ENCODE peak calls at places on chromosome 10, in eight cellular contexts. B, X, J, S, P, V, I and Y are unnamed samples.

GRCh38 chr10:60542691-60543090 is 153.0 kb upstream of the ANK3 start:
- DNase-seq in B (no peak), X (no peak), J (no peak), S (no peak), P (no peak), V (no peak), I (no peak), Y (no peak)

GRCh38 chr10:15695852-15696251 is 23.9 kb downstream of the ITGA8 start:
- DNase-seq in B (no peak), X (no peak), J (no peak), S (no peak), P (no peak), V (no peak), I (no peak), Y (no peak)

GRCh38 chr10:126080879-126081331 is 184.5 kb downstream of the FANK1 start:
- DNase-seq in B (no peak), X (no peak), J (no peak), S (no peak), P (no peak), V (no peak), I (no peak), Y (no peak)

GRCh38 chr10:60828489-60828852 is 50.2 kb downstream of the CDK1 start:
- DNase-seq in B (no peak), X (no peak), J (peak), S (no peak), P (no peak), V (no peak), I (no peak), Y (no peak)

GRCh38 chr10:80199828-80200227 is 5.5 kb downstream of the ANXA11 start:
- DNase-seq in B (no peak), X (no peak), J (no peak), S (no peak), P (peak), V (no peak), I (no peak), Y (no peak)

GRCh38 chr10:97915761-97916160 is 66.1 kb downstream of the GOLGA7B start:
- DNase-seq in B (no peak), X (no peak), J (no peak), S (no peak), P (no peak), V (no peak), I (peak), Y (no peak)

GRCh38 chr10:79404231-79404609 is 41.2 kb downstream of the ZCCHC24 start:
- DNase-seq in B (no peak), X (peak), J (no peak), S (no peak), P (peak), V (no peak), I (peak), Y (no peak)

GRCh38 chr10:71302874-71303568 is 16.0 kb upstream of the SLC29A3 start:
- DNase-seq in B (peak), X (no peak), J (peak), S (peak), P (no peak), V (no peak), I (peak), Y (no peak)

GRCh38 chr10:10551595-10551994 is 466.1 kb upstream of the CELF2 start:
- DNase-seq in B (no peak), X (no peak), J (no peak), S (no peak), P (no peak), V (no peak), I (no peak), Y (no peak)

GRCh38 chr10:16828731-16829175 is 11.5 kb upstream of the RSU1 start:
- DNase-seq in B (no peak), X (no peak), J (peak), S (no peak), P (no peak), V (no peak), I (no peak), Y (no peak)

GRCh38 chr10:543131-543530 is 146.3 kb downstream of the DIP2C start:
- DNase-seq in B (no peak), X (no peak), J (no peak), S (no peak), P (no peak), V (no peak), I (no peak), Y (no peak)

DNA sequence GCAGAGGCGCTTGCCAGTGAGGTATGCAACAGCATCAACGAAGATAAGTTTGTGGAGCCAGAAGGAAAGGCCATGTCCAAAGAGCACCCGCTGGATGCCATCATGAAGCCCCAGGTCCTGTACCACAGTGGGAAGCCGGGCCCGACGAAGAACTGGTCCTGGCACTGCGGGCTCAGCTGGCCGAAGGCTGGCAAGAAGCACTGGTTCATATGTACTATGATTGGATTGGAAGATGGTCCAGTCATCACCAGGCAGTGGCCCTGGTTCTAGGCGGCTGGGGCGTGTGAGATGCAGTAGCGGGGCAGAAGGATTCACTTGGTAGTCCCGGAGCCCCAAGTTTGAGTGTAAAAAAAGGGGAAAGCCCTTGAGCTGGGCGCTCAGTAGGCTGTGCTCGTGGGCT is 3.9 kb downstream of the NDST2 start:
- DNase-seq in B (no peak), X (no peak), J (no peak), S (no peak), P (no peak), V (no peak), I (peak), Y (no peak)
- TF ChIP-seq CTCF in B (no peak), X (no peak), J (no peak), S (no peak), P (no peak), V (no peak), I (no peak), Y (no peak)

GRCh38 chr10:102628451-102628911 is 15.8 kb upstream of the TRIM8 start:
- DNase-seq in B (no peak), X (no peak), J (peak), S (no peak), P (no peak), V (no peak), I (peak), Y (no peak)
- TF ChIP-seq CTCF in B (no peak), X (no peak), J (no peak), S (no peak), P (peak), V (no peak), I (no peak), Y (no peak)

GRCh38 chr10:23538968-23539367 is 100.1 kb downstream of the OTUD1 start:
- DNase-seq in B (no peak), X (no peak), J (no peak), S (no peak), P (no peak), V (no peak), I (no peak), Y (no peak)

GRCh38 chr10:23533212-23533611 is 94.3 kb downstream of the OTUD1 start:
- DNase-seq in B (no peak), X (no peak), J (no peak), S (no peak), P (no peak), V (no peak), I (no peak), Y (no peak)

GRCh38 chr10:23534328-23534727 is 95.5 kb downstream of the OTUD1 start:
- DNase-seq in B (peak), X (no peak), J (no peak), S (no peak), P (no peak), V (no peak), I (no peak), Y (no peak)

GRCh38 chr10:23534761-23535160 is 95.9 kb downstream of the OTUD1 start:
- DNase-seq in B (no peak), X (no peak), J (no peak), S (no peak), P (no peak), V (no peak), I (no peak), Y (no peak)

DNA sequence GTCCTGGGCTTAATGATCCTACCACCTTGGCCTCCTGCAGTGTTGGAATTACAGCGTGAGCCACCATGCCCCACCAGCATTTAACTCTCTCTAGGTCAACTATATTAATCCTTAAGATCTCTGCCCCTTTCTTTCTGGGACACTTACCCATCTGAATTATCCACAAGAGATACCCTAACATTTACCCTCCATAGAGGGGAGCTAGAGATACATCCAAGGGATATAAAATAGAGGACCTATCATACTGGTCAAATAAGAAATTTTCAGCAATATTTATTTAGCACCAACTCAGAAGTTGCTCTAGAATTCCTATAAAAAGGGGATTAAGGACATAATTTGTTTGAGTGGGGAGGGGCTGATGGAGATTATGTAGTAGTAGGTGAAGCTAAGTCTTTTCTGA is 96.5 kb downstream of the OTUD1 start:
- DNase-seq in B (no peak), X (no peak), J (no peak), S (no peak), P (no peak), V (no peak), I (no peak), Y (no peak)
- TF ChIP-seq CTCF in B (peak), X (no peak), J (peak), S (no peak), P (no peak), V (no peak), I (peak), Y (no peak)

DNA sequence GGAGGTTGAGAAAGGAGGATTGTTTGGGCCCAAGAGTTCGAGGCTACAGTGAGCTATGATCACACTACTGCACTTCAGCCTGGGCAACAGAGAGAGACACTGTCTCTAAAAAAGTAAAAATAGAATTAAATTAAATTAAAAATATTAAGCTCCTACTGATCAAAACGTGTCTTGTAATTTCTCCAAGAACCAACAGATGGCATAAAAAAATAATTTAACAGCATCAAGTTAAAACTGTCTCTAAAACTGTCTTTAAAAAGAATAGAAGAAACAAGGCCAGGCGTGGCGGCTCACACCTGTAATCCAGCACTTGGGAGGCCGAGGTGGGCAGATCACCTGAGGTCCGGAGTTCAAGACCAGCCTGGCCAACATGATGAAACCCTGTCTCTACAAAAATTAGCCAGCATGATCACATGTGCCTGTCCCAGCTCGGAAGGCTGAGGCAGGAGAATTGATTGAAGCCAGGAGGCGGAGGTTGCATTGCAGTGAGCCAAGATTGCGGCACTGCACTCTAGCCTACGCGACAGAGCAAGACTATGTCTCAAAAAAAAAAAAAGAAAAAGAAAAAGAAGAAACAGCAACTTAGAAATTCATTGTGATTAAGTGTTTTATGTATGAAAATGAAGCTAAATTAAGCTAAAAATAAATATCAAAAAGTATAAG is 24.5 kb downstream of the MTPAP start:
- DNase-seq in B (no peak), X (no peak), J (no peak), S (no peak), P (no peak), V (no peak), I (no peak), Y (no peak)
- TF ChIP-seq CTCF in B (no peak), X (no peak), J (peak), S (no peak), P (no peak), V (no peak), I (no peak), Y (no peak)

GRCh38 chr10:93142534-93142933 is 68.8 kb downstream of the CYP26A1 start:
- DNase-seq in B (no peak), X (no peak), J (no peak), S (no peak), P (no peak), V (no peak), I (no peak), Y (no peak)
- TF ChIP-seq CTCF in B (peak), X (no peak), J (no peak), S (no peak), P (no peak), V (no peak), I (no peak), Y (no peak)

GRCh38 chr10:113219446-113219845 is 269.4 kb downstream of the TCF7L2 start:
- DNase-seq in B (no peak), X (no peak), J (no peak), S (no peak), P (no peak), V (no peak), I (no peak), Y (no peak)

GRCh38 chr10:113214331-113214730 is 264.3 kb downstream of the TCF7L2 start:
- DNase-seq in B (no peak), X (no peak), J (no peak), S (no peak), P (no peak), V (no peak), I (no peak), Y (no peak)

GRCh38 chr10:113221756-113222168 is 271.7 kb downstream of the TCF7L2 start:
- DNase-seq in B (no peak), X (no peak), J (peak), S (no peak), P (no peak), V (no peak), I (no peak), Y (no peak)

GRCh38 chr10:113213041-113213440 is 263.0 kb downstream of the TCF7L2 start:
- DNase-seq in B (no peak), X (no peak), J (no peak), S (no peak), P (no peak), V (no peak), I (no peak), Y (no peak)

GRCh38 chr10:113216068-113216467 is 266.0 kb downstream of the TCF7L2 start:
- DNase-seq in B (no peak), X (no peak), J (peak), S (no peak), P (no peak), V (no peak), I (no peak), Y (no peak)
- TF ChIP-seq CTCF in B (no peak), X (no peak), J (no peak), S (no peak), P (no peak), V (no peak), I (no peak), Y (peak)

DNA sequence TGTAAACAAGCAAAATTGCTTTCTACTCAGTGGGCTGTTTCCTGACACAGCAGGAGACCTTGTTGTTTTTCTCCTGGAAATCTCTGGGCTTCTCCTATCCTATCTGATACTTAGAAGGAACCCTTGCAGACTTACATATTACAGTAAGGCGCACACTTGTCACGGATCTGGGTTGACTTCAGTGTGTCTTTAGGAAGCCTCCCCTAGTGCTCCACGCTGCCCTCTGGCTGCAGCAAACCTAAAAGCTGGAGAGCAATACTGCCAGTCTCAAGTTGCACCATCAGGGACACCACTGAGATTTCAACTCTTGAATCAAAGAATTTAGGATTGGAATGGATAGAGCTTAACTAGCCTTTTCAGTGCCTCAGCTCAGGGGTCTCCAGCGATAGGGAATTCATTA is 495.3 kb downstream of the LRMDA start:
- DNase-seq in B (peak), X (no peak), J (peak), S (no peak), P (peak), V (no peak), I (peak), Y (no peak)
- TF ChIP-seq CTCF in B (peak), X (no peak), J (peak), S (no peak), P (no peak), V (no peak), I (peak), Y (no peak)

GRCh38 chr10:22451346-22451745 is 106.0 kb downstream of the SPAG6 start:
- DNase-seq in B (no peak), X (no peak), J (no peak), S (no peak), P (no peak), V (no peak), I (no peak), Y (no peak)
- TF ChIP-seq CTCF in B (no peak), X (no peak), J (no peak), S (no peak), P (no peak), V (no peak), I (no peak), Y (no peak)

GRCh38 chr10:132927824-132928223 is 14.5 kb downstream of the CFAP46 start:
- DNase-seq in B (no peak), X (no peak), J (no peak), S (no peak), P (no peak), V (no peak), I (peak), Y (no peak)
- TF ChIP-seq CTCF in B (no peak), X (no peak), J (no peak), S (no peak), P (no peak), V (no peak), I (no peak), Y (no peak)